ENCODE peak calls at places on chromosomes 2 and 18, in ten cellular contexts. One of them, this sample, is unnamed.

GRCh38 chr2:28439127-28439526 is 46.5 kb downstream of the FOSL2 start:
- DNase-seq in mucosa of descending colon: no peak
- DNase-seq in pancreas: no peak
- DNase-seq in endothelial cell: no peak
- DNase-seq in choroid plexus epithelial cell: no peak
- DNase-seq in GM20000: no peak
- DNase-seq in cardiac fibroblast: no peak
- DNase-seq in GM23338: no peak
- DNase-seq in colonic mucosa: no peak
- DNase-seq in left ventricle myocardium inferior: no peak
- DNase-seq in this sample: no peak

GRCh38 chr2:238903141-238903540 is 55.3 kb downstream of the TWIST2 start:
- DNase-seq in GM20000: no peak
- DNase-seq in left ventricle myocardium inferior: no peak
- DNase-seq in mucosa of descending colon: no peak
- DNase-seq in GM23338: no peak
- DNase-seq in endothelial cell: no peak
- DNase-seq in choroid plexus epithelial cell: no peak
- DNase-seq in pancreas: no peak
- DNase-seq in cardiac fibroblast: no peak
- DNase-seq in colonic mucosa: no peak
- DNase-seq in this sample: no peak

GRCh38 chr2:168245074-168245825 is 2.1 kb downstream of the STK39 start:
- DNase-seq in left ventricle myocardium inferior: no peak
- DNase-seq in endothelial cell: no peak
- DNase-seq in pancreas: no peak
- DNase-seq in colonic mucosa: peak; percentile 43
- DNase-seq in choroid plexus epithelial cell: peak; percentile 29
- DNase-seq in mucosa of descending colon: no peak
- DNase-seq in cardiac fibroblast: no peak
- DNase-seq in GM23338: no peak
- DNase-seq in GM20000: no peak
- DNase-seq in this sample: no peak

GRCh38 chr2:230677182-230677946 is 35.3 kb upstream of the CAB39 start:
- DNase-seq in colonic mucosa: no peak
- DNase-seq in pancreas: no peak
- DNase-seq in mucosa of descending colon: no peak
- DNase-seq in choroid plexus epithelial cell: peak; percentile 49
- DNase-seq in endothelial cell: no peak
- DNase-seq in left ventricle myocardium inferior: no peak
- DNase-seq in GM20000: no peak
- DNase-seq in GM23338: no peak
- DNase-seq in cardiac fibroblast: peak; percentile 24
- DNase-seq in this sample: no peak

GRCh38 chr2:150832686-150833085 is 345.2 kb upstream of the RND3 start:
- DNase-seq in pancreas: no peak
- DNase-seq in endothelial cell: no peak
- DNase-seq in GM23338: no peak
- DNase-seq in colonic mucosa: no peak
- DNase-seq in left ventricle myocardium inferior: no peak
- DNase-seq in cardiac fibroblast: no peak
- DNase-seq in GM20000: no peak
- DNase-seq in choroid plexus epithelial cell: no peak
- DNase-seq in mucosa of descending colon: no peak
- DNase-seq in this sample: no peak

GRCh38 chr2:16247371-16248177 is 307.2 kb downstream of the MYCN start:
- DNase-seq in endothelial cell: no peak
- DNase-seq in GM20000: no peak
- DNase-seq in pancreas: peak; percentile 25
- DNase-seq in mucosa of descending colon: no peak
- DNase-seq in left ventricle myocardium inferior: no peak
- DNase-seq in cardiac fibroblast: no peak
- DNase-seq in choroid plexus epithelial cell: no peak
- DNase-seq in GM23338: no peak
- DNase-seq in colonic mucosa: no peak
- DNase-seq in this sample: no peak

GRCh38 chr2:84989422-84989821 is 18.5 kb downstream of the KCMF1 start:
- DNase-seq in GM23338: no peak
- DNase-seq in choroid plexus epithelial cell: no peak
- DNase-seq in GM20000: no peak
- DNase-seq in left ventricle myocardium inferior: no peak
- DNase-seq in pancreas: no peak
- DNase-seq in cardiac fibroblast: no peak
- DNase-seq in colonic mucosa: no peak
- DNase-seq in endothelial cell: no peak
- DNase-seq in mucosa of descending colon: no peak
- DNase-seq in this sample: no peak

GRCh38 chr2:26769501-26769850 is 5.4 kb downstream of the SLC35F6 start:
- DNase-seq in pancreas: no peak
- DNase-seq in GM23338: no peak
- DNase-seq in GM20000: no peak
- DNase-seq in colonic mucosa: no peak
- DNase-seq in mucosa of descending colon: no peak
- DNase-seq in left ventricle myocardium inferior: no peak
- DNase-seq in endothelial cell: no peak
- DNase-seq in choroid plexus epithelial cell: no peak
- DNase-seq in cardiac fibroblast: no peak
- DNase-seq in this sample: no peak

GRCh38 chr2:40364143-40364903 is 87.6 kb downstream of the SLC8A1 start:
- DNase-seq in GM20000: no peak
- DNase-seq in GM23338: no peak
- DNase-seq in left ventricle myocardium inferior: no peak
- DNase-seq in colonic mucosa: no peak
- DNase-seq in choroid plexus epithelial cell: peak; percentile 65
- DNase-seq in pancreas: no peak
- DNase-seq in cardiac fibroblast: peak; percentile 68
- DNase-seq in mucosa of descending colon: no peak
- DNase-seq in endothelial cell: no peak
- DNase-seq in this sample: no peak

GRCh38 chr2:105490204-105490603 is 91.4 kb upstream of the FHL2 start:
- DNase-seq in endothelial cell: no peak
- DNase-seq in cardiac fibroblast: no peak
- DNase-seq in left ventricle myocardium inferior: peak; percentile 34
- DNase-seq in choroid plexus epithelial cell: no peak
- DNase-seq in colonic mucosa: no peak
- DNase-seq in GM23338: no peak
- DNase-seq in mucosa of descending colon: no peak
- DNase-seq in pancreas: no peak
- DNase-seq in GM20000: no peak
- DNase-seq in this sample: no peak

GRCh38 chr2:155412599-155412998 is 714.1 kb downstream of the KCNJ3 start:
- DNase-seq in GM20000: no peak
- DNase-seq in cardiac fibroblast: no peak
- DNase-seq in GM23338: peak; percentile 16
- DNase-seq in endothelial cell: no peak
- DNase-seq in colonic mucosa: no peak
- DNase-seq in pancreas: no peak
- DNase-seq in choroid plexus epithelial cell: no peak
- DNase-seq in mucosa of descending colon: no peak
- DNase-seq in left ventricle myocardium inferior: no peak
- DNase-seq in this sample: no peak

GRCh38 chr2:191316246-191316645 is 71.0 kb downstream of the MYO1B start:
- DNase-seq in pancreas: no peak
- DNase-seq in colonic mucosa: no peak
- DNase-seq in cardiac fibroblast: no peak
- DNase-seq in choroid plexus epithelial cell: peak; percentile 45
- DNase-seq in mucosa of descending colon: no peak
- DNase-seq in GM20000: no peak
- DNase-seq in GM23338: no peak
- DNase-seq in left ventricle myocardium inferior: no peak
- DNase-seq in endothelial cell: no peak
- DNase-seq in this sample: no peak

GRCh38 chr2:102106133-102106556 is 36.4 kb upstream of the IL1R1 start:
- DNase-seq in cardiac fibroblast: peak; percentile 90
- DNase-seq in endothelial cell: no peak
- DNase-seq in GM20000: no peak
- DNase-seq in mucosa of descending colon: no peak
- DNase-seq in choroid plexus epithelial cell: peak; percentile 90
- DNase-seq in left ventricle myocardium inferior: no peak
- DNase-seq in pancreas: no peak
- DNase-seq in GM23338: no peak
- DNase-seq in colonic mucosa: peak; percentile 48
- DNase-seq in this sample: no peak

GRCh38 chr2:3728104-3729054 is 25.0 kb downstream of the DCDC2C start:
- DNase-seq in colonic mucosa: no peak
- DNase-seq in left ventricle myocardium inferior: no peak
- DNase-seq in GM23338: peak; percentile 80
- DNase-seq in cardiac fibroblast: peak; percentile 65
- DNase-seq in mucosa of descending colon: no peak
- DNase-seq in choroid plexus epithelial cell: peak; percentile 80
- DNase-seq in GM20000: peak; percentile 53
- DNase-seq in endothelial cell: peak; percentile 47
- DNase-seq in pancreas: no peak
- DNase-seq in this sample: peak; percentile 41
- TF ChIP-seq CTCF in colonic mucosa: peak; percentile 32
- TF ChIP-seq CTCF in left ventricle myocardium inferior: peak; percentile 70
- TF ChIP-seq CTCF in GM23338: peak; percentile 54
- TF ChIP-seq CTCF in cardiac fibroblast: peak; percentile 50
- TF ChIP-seq CTCF in mucosa of descending colon: peak; percentile 10
- TF ChIP-seq CTCF in choroid plexus epithelial cell: peak; percentile 66
- TF ChIP-seq CTCF in GM20000: peak; percentile 37
- TF ChIP-seq CTCF in endothelial cell: peak; percentile 80
- TF ChIP-seq CTCF in pancreas: no peak
- TF ChIP-seq CTCF in this sample: peak; percentile 57

GRCh38 chr2:127174176-127174575 is 45.9 kb downstream of the CYP27C1 start:
- DNase-seq in pancreas: no peak
- DNase-seq in left ventricle myocardium inferior: no peak
- DNase-seq in colonic mucosa: no peak
- DNase-seq in GM20000: peak; percentile 38
- DNase-seq in endothelial cell: peak; percentile 45
- DNase-seq in choroid plexus epithelial cell: peak; percentile 74
- DNase-seq in GM23338: peak; percentile 41
- DNase-seq in mucosa of descending colon: no peak
- DNase-seq in cardiac fibroblast: peak; percentile 58
- DNase-seq in this sample: peak; percentile 58
- TF ChIP-seq CTCF in pancreas: no peak
- TF ChIP-seq CTCF in left ventricle myocardium inferior: no peak
- TF ChIP-seq CTCF in colonic mucosa: no peak
- TF ChIP-seq CTCF in GM20000: peak; percentile 15
- TF ChIP-seq CTCF in endothelial cell: peak; percentile 42
- TF ChIP-seq CTCF in choroid plexus epithelial cell: peak; percentile 72
- TF ChIP-seq CTCF in GM23338: peak; percentile 72
- TF ChIP-seq CTCF in mucosa of descending colon: no peak
- TF ChIP-seq CTCF in cardiac fibroblast: peak; percentile 52
- TF ChIP-seq CTCF in this sample: no peak

GRCh38 chr2:170361359-170361936 is 183.5 kb downstream of the MYO3B start:
- DNase-seq in choroid plexus epithelial cell: peak; percentile 76
- DNase-seq in GM20000: peak; percentile 28
- DNase-seq in cardiac fibroblast: peak; percentile 65
- DNase-seq in pancreas: peak; percentile 20
- DNase-seq in mucosa of descending colon: no peak
- DNase-seq in endothelial cell: peak; percentile 70
- DNase-seq in GM23338: peak; percentile 82
- DNase-seq in left ventricle myocardium inferior: no peak
- DNase-seq in colonic mucosa: peak; percentile 61
- DNase-seq in this sample: no peak
- TF ChIP-seq CTCF in choroid plexus epithelial cell: peak; percentile 84
- TF ChIP-seq CTCF in GM20000: peak; percentile 68
- TF ChIP-seq CTCF in cardiac fibroblast: peak; percentile 73
- TF ChIP-seq CTCF in pancreas: peak; percentile 39
- TF ChIP-seq CTCF in mucosa of descending colon: no peak
- TF ChIP-seq CTCF in endothelial cell: peak; percentile 67
- TF ChIP-seq CTCF in GM23338: peak; percentile 91
- TF ChIP-seq CTCF in left ventricle myocardium inferior: peak; percentile 69
- TF ChIP-seq CTCF in colonic mucosa: peak; percentile 62
- TF ChIP-seq CTCF in this sample: peak; percentile 73

GRCh38 chr18:24878289-24878688 is 417.9 kb downstream of the HRH4 start:
- DNase-seq in left ventricle myocardium inferior: no peak
- DNase-seq in colonic mucosa: no peak
- DNase-seq in endothelial cell: peak; percentile 31
- DNase-seq in mucosa of descending colon: no peak
- DNase-seq in choroid plexus epithelial cell: peak; percentile 72
- DNase-seq in pancreas: no peak
- DNase-seq in GM20000: peak; percentile 16
- DNase-seq in GM23338: peak; percentile 61
- DNase-seq in cardiac fibroblast: peak; percentile 74
- DNase-seq in this sample: no peak
- TF ChIP-seq CTCF in left ventricle myocardium inferior: peak; percentile 76
- TF ChIP-seq CTCF in colonic mucosa: no peak
- TF ChIP-seq CTCF in endothelial cell: peak; percentile 20
- TF ChIP-seq CTCF in mucosa of descending colon: no peak
- TF ChIP-seq CTCF in choroid plexus epithelial cell: peak; percentile 55
- TF ChIP-seq CTCF in pancreas: no peak
- TF ChIP-seq CTCF in GM20000: peak; percentile 40
- TF ChIP-seq CTCF in GM23338: peak; percentile 72
- TF ChIP-seq CTCF in cardiac fibroblast: peak; percentile 27
- TF ChIP-seq CTCF in this sample: peak; percentile 37

DNA sequence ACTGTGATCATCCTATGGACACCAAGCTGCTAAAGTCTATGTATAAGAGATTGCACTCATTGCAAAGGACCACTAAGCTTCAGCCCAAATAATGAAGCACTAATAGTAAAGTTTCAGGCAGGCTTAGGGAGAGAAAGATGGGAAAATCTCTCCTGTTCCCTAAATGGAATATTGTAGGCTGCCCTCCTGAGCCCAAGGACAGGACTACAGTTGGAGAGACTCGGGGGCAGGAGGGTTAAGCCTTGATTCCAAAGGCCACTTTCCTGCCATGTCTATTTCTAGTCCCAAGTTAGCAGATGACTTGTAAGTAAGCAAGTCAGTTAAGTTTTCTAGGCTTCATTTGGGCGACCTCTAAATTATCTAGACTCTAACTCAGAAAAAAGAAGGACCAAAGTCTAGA is 9.0 kb downstream of the TMEM247 start:
- DNase-seq in choroid plexus epithelial cell: peak; percentile 3
- DNase-seq in endothelial cell: no peak
- DNase-seq in GM20000: no peak
- DNase-seq in pancreas: no peak
- DNase-seq in left ventricle myocardium inferior: no peak
- DNase-seq in mucosa of descending colon: no peak
- DNase-seq in GM23338: peak; percentile 33
- DNase-seq in colonic mucosa: no peak
- DNase-seq in cardiac fibroblast: no peak
- DNase-seq in this sample: no peak
- TF ChIP-seq CTCF in choroid plexus epithelial cell: peak; percentile 10
- TF ChIP-seq CTCF in endothelial cell: no peak
- TF ChIP-seq CTCF in GM20000: no peak
- TF ChIP-seq CTCF in pancreas: no peak
- TF ChIP-seq CTCF in left ventricle myocardium inferior: no peak
- TF ChIP-seq CTCF in mucosa of descending colon: no peak
- TF ChIP-seq CTCF in GM23338: peak; percentile 15
- TF ChIP-seq CTCF in colonic mucosa: no peak
- TF ChIP-seq CTCF in cardiac fibroblast: no peak
- TF ChIP-seq CTCF in this sample: no peak

DNA sequence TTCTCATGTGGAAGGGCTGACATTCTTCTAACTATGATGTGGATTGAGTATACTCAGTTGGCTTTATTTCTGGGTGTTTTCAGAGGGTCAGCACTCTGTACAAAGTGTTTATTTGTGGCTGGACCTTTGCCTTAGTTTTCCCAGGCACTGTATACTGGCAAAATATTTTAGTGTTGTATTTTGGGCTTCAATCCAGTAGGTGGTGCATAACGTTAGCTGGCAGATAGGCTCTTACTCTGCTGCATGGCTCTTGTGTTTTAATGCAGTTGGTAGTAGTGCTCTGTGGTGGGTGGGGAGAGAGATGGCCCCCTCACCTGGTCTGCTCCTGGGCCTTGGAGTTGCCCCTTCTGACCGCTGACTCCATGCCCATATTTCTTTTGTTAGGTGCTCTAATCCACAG is 75.6 kb upstream of the REG3A start:
- DNase-seq in mucosa of descending colon: no peak
- DNase-seq in left ventricle myocardium inferior: no peak
- DNase-seq in choroid plexus epithelial cell: no peak
- DNase-seq in colonic mucosa: no peak
- DNase-seq in GM23338: peak; percentile 47
- DNase-seq in GM20000: no peak
- DNase-seq in endothelial cell: peak; percentile 18
- DNase-seq in cardiac fibroblast: no peak
- DNase-seq in pancreas: no peak
- DNase-seq in this sample: no peak
- TF ChIP-seq CTCF in mucosa of descending colon: no peak
- TF ChIP-seq CTCF in left ventricle myocardium inferior: no peak
- TF ChIP-seq CTCF in choroid plexus epithelial cell: no peak
- TF ChIP-seq CTCF in colonic mucosa: no peak
- TF ChIP-seq CTCF in GM23338: peak; percentile 80
- TF ChIP-seq CTCF in GM20000: no peak
- TF ChIP-seq CTCF in endothelial cell: peak; percentile 24
- TF ChIP-seq CTCF in cardiac fibroblast: no peak
- TF ChIP-seq CTCF in pancreas: no peak
- TF ChIP-seq CTCF in this sample: no peak